ENCODE peak calls at places on chromosome 19, in seven cellular contexts. A is tibial artery; S is fibroblast of lung; L is right atrium auricular region; G is Peyer's patch; Y is psoas muscle; W is CD8-positive, alpha-beta T cell. T is an unnamed sample. For H3K27me3, the result is how much of the 10 kb centered on the place peaks cover.

GRCh38 chr19:29811125-29812079 is at the start of gene CCNE1:
- DNase-seq in L (peak), A (peak), W (peak), S (peak), Y (peak), G (peak), T (peak)

GRCh38 chr19:38039966-38040365 is 133.0 kb downstream of the SIPA1L3 start:
- DNase-seq in G (no peak), Y (no peak), L (no peak), S (peak), W (no peak), A (no peak), T (no peak)

GRCh38 chr19:40264314-40265054 is 20.7 kb downstream of the AKT2 start:
- DNase-seq in G (no peak), A (no peak), S (no peak), Y (no peak), L (no peak), W (no peak), T (no peak)

GRCh38 chr19:42468273-42468796 is 25.6 kb upstream of the CXCL17 start:
- DNase-seq in G (no peak), W (no peak), L (no peak), A (no peak), S (peak), Y (no peak), T (no peak)

GRCh38 chr19:56314584-56315075 is at the start of gene ZSCAN5A:
- DNase-seq in A (peak), W (peak), S (peak), G (peak), Y (peak), L (peak), T (peak)

GRCh38 chr19:7757358-7757757 is 5.7 kb upstream of the CLEC4M start:
- DNase-seq in G (no peak), S (no peak), L (no peak), Y (no peak), W (no peak), A (no peak), T (no peak)

GRCh38 chr19:19538077-19538764 is at the start of gene CILP2:
- DNase-seq in S (no peak), A (peak), Y (peak), L (no peak), W (no peak), G (peak), T (no peak)

GRCh38 chr19:8151499-8152035 is 2.2 kb upstream of the FBN3 start:
- DNase-seq in L (no peak), S (no peak), Y (no peak), A (no peak), W (no peak), G (no peak), T (no peak)

GRCh38 chr19:4660181-4660791 is 9.9 kb downstream of the MYDGF start:
- DNase-seq in A (no peak), G (no peak), W (no peak), L (no peak), S (no peak), Y (no peak), T (no peak)

GRCh38 chr19:55246462-55247451 is 12.1 kb downstream of the PPP6R1 start:
- DNase-seq in G (no peak), A (no peak), W (no peak), Y (no peak), L (no peak), S (no peak), T (no peak)

GRCh38 chr19:13784731-13785452 is 10.4 kb upstream of the ZSWIM4 start:
- DNase-seq in A (peak), Y (peak), S (peak), G (peak), W (peak), L (peak), T (peak)
- TF ChIP-seq CTCF in A (peak), Y (peak), S (peak), G (peak), W (peak), L (peak), T (peak)

DNA sequence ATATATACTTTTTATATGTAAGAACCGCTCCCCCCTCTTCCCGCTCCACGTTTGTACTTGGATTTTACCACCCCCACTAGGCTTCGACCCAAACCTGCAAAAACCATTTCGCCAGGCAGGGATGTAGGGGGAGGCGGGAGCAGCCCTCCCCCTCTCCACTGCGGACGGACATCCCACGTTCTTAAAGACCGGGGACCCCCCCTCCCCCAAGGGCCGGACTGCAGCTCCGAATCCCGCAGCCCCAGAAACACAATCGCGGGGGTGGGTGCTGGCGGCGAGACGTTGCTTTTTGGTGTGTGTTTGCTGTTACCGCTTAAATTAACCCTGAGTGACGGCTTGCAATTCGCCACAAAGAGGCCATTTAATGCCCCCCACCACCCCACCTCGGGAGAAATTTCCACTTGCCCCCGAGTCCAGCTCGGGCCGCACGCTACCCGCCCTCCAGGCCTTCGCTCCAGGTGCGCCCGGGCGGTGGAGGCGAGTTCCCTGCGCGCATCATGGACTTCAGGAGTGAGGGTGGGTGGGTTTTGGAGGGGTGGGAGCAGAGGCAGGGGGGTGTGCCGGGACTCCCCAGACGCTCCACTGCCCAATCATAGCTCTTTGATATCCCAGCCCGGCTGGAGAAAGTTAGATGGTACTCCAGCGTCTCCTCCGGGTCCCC is 15.8 kb downstream of the NFIX start:
- DNase-seq in A (no peak), L (no peak), S (no peak), G (no peak), W (no peak), Y (no peak), T (no peak)
- H3K27me3 ChIP-seq in A (under half), L (under half), S (under half), G (under half), W (under half), Y (under half), T (under half)

GRCh38 chr19:3653865-3654513 is 27.4 kb upstream of the CACTIN start:
- DNase-seq in G (no peak), A (no peak), Y (no peak), W (no peak), S (no peak), L (no peak), T (no peak)
- TF ChIP-seq CTCF in G (no peak), A (no peak), Y (no peak), W (no peak), S (no peak), L (no peak), T (no peak)

DNA sequence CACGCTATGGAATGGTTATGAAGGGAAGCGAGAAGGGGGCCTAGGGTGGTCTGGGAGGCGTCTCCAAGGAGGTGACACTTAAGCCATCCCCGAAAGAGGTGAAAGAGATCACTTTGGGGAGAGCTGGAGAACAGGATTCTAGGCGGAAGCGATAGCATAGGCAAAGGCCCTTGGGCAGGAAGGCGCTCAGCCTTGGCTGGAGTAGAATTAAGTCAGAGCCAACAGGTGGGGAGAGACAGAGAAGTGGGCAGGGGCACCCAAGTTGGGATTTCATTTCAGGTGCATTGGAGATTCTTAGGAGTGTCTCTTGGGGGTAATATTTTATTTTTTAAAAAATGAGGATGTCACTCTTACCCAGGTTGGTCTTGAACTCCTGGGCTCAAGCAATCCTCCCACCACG is 9.6 kb downstream of the SNRPD2 start:
- DNase-seq in S (no peak), W (no peak), G (no peak), Y (no peak), A (no peak), L (no peak), T (no peak)
- H3K27me3 ChIP-seq in S (under half), W (under half), G (under half), Y (under half), A (under half), L (under half), T (under half)

GRCh38 chr19:27793128-27793643 is 1419.8 kb downstream of the UQCRFS1 start:
- DNase-seq in L (peak), G (peak), Y (peak), A (peak), S (peak), W (peak), T (peak)

GRCh38 chr19:27792576-27793127 is 1420.3 kb downstream of the UQCRFS1 start:
- DNase-seq in W (no peak), L (no peak), G (no peak), Y (no peak), S (no peak), A (no peak), T (no peak)

GRCh38 chr19:27794444-27795042 is 1418.4 kb downstream of the UQCRFS1 start:
- DNase-seq in G (no peak), Y (no peak), L (no peak), A (no peak), S (peak), W (no peak), T (no peak)

GRCh38 chr19:27795369-27795768 is 1417.6 kb downstream of the UQCRFS1 start:
- DNase-seq in G (no peak), L (no peak), Y (no peak), A (no peak), W (no peak), S (no peak), T (no peak)

DNA sequence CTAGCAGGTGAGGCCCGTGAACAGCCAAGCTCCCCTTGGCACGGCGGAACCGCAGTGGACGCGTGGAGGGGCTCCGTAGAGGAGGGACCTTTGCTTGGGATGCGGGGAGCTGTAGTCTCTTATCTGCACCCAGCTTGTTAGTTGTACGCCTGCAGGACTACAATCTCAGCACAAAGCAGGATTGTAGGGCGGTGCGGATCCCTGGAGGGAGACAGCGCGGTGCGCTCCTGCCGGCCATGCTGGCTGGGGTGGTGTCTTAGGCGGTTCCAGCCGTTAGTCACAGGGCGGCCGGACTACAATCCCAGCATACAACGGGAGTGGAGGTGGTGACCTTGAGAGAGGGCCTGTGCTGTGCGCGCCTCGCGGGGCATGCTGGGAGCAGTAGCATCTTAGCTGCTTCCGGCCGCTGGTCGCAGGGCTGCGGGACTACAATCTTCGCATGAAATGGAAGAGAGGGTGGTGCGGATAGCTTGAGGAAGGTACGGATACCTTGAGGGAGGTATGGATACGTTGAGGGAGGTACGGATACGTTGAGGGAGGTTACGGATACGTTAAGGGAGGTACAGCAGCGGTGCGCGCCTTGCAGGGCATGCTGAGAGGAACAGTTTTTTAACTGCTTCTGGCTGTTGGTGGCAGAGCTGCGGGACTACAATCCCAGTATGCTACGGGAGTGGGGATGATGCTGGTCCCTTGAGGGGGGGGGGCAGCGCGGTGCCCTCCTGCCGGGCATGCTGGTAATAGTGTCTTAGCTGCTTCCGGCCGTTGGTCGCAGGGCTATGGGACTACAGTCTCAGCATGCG is 1419.1 kb downstream of the UQCRFS1 start:
- DNase-seq in G (peak), W (peak), S (peak), Y (peak), A (peak), L (peak), T (peak)
- TF ChIP-seq CTCF in G (no peak), W (no peak), S (no peak), Y (no peak), A (no peak), L (no peak), T (peak)

DNA sequence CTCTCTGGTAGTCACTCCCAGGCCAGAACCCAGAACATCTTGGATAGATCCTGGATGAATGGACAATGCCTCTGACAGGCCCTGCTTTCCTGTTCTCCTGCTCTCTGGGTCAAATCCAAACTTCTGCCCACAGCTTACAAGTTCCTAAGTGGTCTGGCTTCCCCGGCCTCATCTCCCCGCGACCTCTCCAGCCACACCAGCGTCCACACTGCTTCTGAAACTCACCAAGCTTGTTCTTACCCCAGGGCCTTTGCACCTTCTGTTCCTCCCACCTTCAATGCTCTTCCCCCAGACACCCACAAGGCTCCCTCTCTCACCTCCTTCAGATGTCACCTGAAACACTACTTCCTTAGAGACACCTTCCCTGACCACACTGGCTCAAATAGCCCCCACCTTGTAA is 3.5 kb downstream of the OLFM2 start:
- DNase-seq in G (no peak), W (no peak), L (no peak), S (no peak), A (no peak), Y (no peak), T (no peak)
- H3K27me3 ChIP-seq in G (under half), W (under half), L (under half), S (under half), A (under half), Y (under half), T (under half)

GRCh38 chr19:3210347-3211017 is 14.0 kb upstream of the CELF5 start:
- DNase-seq in S (peak), L (no peak), W (peak), A (peak), Y (peak), G (peak), T (peak)
- TF ChIP-seq CTCF in S (peak), L (peak), W (peak), A (peak), Y (peak), G (no peak), T (no peak)

GRCh38 chr19:50565984-50566903 is 2.0 kb downstream of the LRRC4B start:
- DNase-seq in L (no peak), Y (no peak), A (no peak), G (no peak), S (no peak), W (no peak), T (no peak)

GRCh38 chr19:50562329-50562728 is 5.9 kb downstream of the LRRC4B start:
- DNase-seq in G (no peak), L (no peak), A (no peak), W (no peak), Y (no peak), S (no peak), T (no peak)

GRCh38 chr19:50562996-50563395 is 5.2 kb downstream of the LRRC4B start:
- DNase-seq in L (no peak), A (no peak), W (no peak), S (no peak), Y (no peak), G (no peak), T (no peak)

GRCh38 chr19:50564229-50565105 is 3.8 kb downstream of the LRRC4B start:
- DNase-seq in W (no peak), Y (no peak), L (no peak), G (no peak), S (no peak), A (no peak), T (no peak)

GRCh38 chr19:50563597-50563996 is 4.6 kb downstream of the LRRC4B start:
- DNase-seq in A (no peak), S (no peak), L (no peak), W (no peak), G (no peak), Y (no peak), T (no peak)
- H3K27me3 ChIP-seq in A (under half), S (under half), L (under half), W (under half), G (under half), Y (under half), T (under half)

GRCh38 chr19:34838248-34838647 is 65.2 kb upstream of the ZNF599 start:
- DNase-seq in S (peak), W (no peak), G (no peak), A (no peak), Y (no peak), L (no peak), T (no peak)
- TF ChIP-seq CTCF in S (no peak), W (no peak), G (no peak), A (no peak), Y (no peak), L (no peak), T (no peak)

GRCh38 chr19:35497406-35497805 is 7.1 kb upstream of the KRTDAP start:
- DNase-seq in W (no peak), A (no peak), G (no peak), S (no peak), Y (no peak), L (no peak), T (no peak)

GRCh38 chr19:35495107-35496064 is 5.1 kb upstream of the KRTDAP start:
- DNase-seq in Y (peak), G (peak), L (peak), W (peak), S (peak), A (peak), T (peak)

GRCh38 chr19:35491838-35492360 is 1.6 kb upstream of the KRTDAP start:
- DNase-seq in A (no peak), W (no peak), Y (no peak), S (no peak), G (no peak), L (no peak), T (no peak)

GRCh38 chr19:35490364-35490763 is at the start of gene KRTDAP:
- DNase-seq in S (no peak), L (no peak), G (no peak), A (no peak), Y (no peak), W (no peak), T (no peak)

DNA sequence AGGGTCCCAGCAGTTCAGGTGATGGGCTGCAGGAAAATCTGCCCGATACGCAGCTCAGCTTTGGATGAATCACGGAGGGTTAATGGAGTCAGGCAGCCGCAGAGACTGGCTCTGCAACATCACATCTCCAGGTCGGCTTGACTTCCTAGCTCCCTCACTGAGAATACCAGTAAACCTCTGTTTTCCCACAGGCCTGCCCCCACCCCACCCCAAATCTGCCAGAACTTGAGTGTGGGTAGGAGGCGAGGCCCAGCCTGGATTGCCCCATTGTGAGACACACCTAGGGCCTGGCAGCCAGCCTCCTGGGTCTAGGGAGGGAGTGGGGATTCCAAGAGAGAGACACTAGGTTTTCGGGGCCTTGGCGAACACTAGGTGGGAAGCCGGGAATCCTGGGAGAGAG is 3.7 kb upstream of the KRTDAP start:
- DNase-seq in W (no peak), G (no peak), Y (no peak), L (no peak), S (no peak), A (no peak), T (no peak)
- H3K27me3 ChIP-seq in W (under half), G (under half), Y (under half), L (under half), S (under half), A (under half), T (under half)